ENCODE peak calls at places on chromosomes 2 and 18, in nine cellular contexts. V is small intestine, S is HCT116, K is Panc1, H is transverse colon, P is heart left ventricle, Q is mammary epithelial cell, E is right lobe of liver, R is MM.1S. L is an unnamed sample.

GRCh38 chr2:109258905-109259540 is 130.0 kb downstream of the SH3RF3 start:
- DNase-seq in V (no peak), S (no peak), K (no peak), H (no peak), P (no peak), Q (no peak), E (no peak), R (no peak), L (no peak)

GRCh38 chr2:12263730-12264129 is 453.0 kb upstream of the TRIB2 start:
- DNase-seq in V (no peak), S (no peak), K (no peak), H (no peak), P (no peak), Q (no peak), E (no peak), R (no peak), L (no peak)

GRCh38 chr2:129817175-129817574 is 162.3 kb upstream of the RAB6C start:
- DNase-seq in V (no peak), S (no peak), K (no peak), H (no peak), P (no peak), Q (no peak), E (no peak), R (no peak), L (no peak)

GRCh38 chr2:191499874-191500565 is 177.9 kb upstream of the NABP1 start:
- DNase-seq in V (no peak), S (no peak), K (no peak), H (no peak), P (no peak), Q (no peak), E (no peak), R (no peak), L (no peak)

GRCh38 chr2:217142649-217143266 is 282.9 kb upstream of the TNP1 start:
- DNase-seq in V (peak; percentile 14), S (peak; percentile 29), K (no peak), H (peak; percentile 10), P (no peak), Q (peak; percentile 17), E (no peak), R (no peak), L (no peak)

GRCh38 chr2:220334210-220334609 is 706.8 kb downstream of the SLC4A3 start:
- DNase-seq in V (no peak), S (no peak), K (no peak), H (no peak), P (no peak), Q (peak; percentile 86), E (no peak), R (no peak), L (no peak)

GRCh38 chr18:48632676-48633257 is 93.9 kb downstream of the CTIF start:
- DNase-seq in V (no peak), S (no peak), K (no peak), H (no peak), P (no peak), Q (no peak), E (no peak), R (no peak), L (no peak)

GRCh38 chr18:3250237-3251107 is 2.9 kb downstream of the MYL12A start:
- DNase-seq in V (peak; percentile 41), S (no peak), K (no peak), H (no peak), P (no peak), Q (peak; percentile 63), E (no peak), R (no peak), L (no peak)

GRCh38 chr2:111662771-111663470 is 221.1 kb downstream of the ANAPC1 start:
- DNase-seq in V (no peak), S (no peak), K (no peak), H (peak; percentile 25), P (no peak), Q (peak; percentile 75), E (no peak), R (peak; percentile 88), L (no peak)

GRCh38 chr2:86439879-86440630 is 1.1 kb upstream of the KDM3A start:
- DNase-seq in V (no peak), S (no peak), K (no peak), H (no peak), P (no peak), Q (no peak), E (no peak), R (no peak), L (no peak)

DNA sequence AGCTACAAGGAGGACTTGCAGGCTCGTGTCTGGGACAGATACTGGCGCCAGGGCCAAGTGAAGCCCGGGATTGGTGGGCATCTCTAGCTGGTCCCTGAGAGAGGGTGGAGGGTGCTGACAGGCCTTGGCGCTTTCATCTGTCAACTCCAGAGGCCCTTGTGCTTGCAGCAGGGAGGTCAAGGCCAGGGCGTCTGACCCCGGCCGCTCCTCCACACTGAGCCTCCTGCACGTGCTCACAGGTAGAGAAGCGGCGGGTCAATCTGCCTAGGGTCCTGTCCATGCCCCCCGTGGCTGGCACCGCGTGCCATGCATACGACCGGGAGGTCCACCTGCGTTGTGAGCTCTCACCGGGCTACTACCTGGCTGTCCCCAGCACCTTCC is 9.5 kb downstream of the CAPN10 start:
- DNase-seq in V (no peak), S (no peak), K (no peak), H (peak; percentile 6), P (peak; percentile 41), Q (no peak), E (peak; percentile 46), R (no peak), L (no peak)
- H3K27ac ChIP-seq in V (no peak overlapping the region), S (no peak overlapping the region), K (no peak overlapping the region), H (no peak overlapping the region), P (no peak overlapping the region), Q (no peak overlapping the region), E (no peak overlapping the region), R (no peak overlapping the region), L (no peak overlapping the region)

DNA sequence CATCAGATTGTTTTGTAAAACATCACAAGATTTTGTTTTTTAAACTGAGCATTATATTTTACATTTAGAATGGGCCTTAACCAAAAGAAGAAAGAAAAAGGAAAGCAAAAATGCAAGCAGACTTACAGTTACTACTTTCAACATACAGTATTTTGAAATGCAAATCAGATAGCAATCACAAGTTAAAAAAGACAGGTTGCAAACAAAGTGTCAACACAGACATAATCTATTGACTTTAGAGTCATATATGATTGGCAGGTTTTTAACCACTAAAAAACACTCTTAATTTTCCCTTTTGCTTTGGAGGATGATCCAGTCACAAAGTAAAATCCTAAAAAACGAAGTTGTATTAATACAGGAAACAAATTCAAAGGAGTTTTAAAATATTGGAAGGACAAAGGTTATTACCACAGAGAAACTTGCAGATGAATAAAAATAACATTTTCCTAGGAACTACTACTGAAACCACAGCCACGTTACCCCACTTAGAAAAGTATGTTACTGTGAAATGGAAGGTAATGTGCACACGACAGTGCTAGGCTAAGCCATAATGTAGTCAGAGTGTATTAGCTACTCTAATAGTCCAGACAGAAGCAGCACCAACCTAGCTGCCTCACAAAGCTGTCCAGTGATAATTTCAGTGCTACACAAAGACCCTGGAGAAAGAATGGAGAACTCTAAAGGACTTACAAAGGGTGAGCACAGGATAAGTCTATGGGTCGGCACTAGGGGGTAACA is 22.9 kb downstream of the DARS1 start:
- DNase-seq in V (no peak), S (no peak), K (no peak), H (no peak), P (no peak), Q (no peak), E (no peak), R (no peak), L (no peak)
- H3K27ac ChIP-seq in V (no peak overlapping the region), S (peak overlapping the region; percentile 79), K (no peak overlapping the region), H (peak overlapping the region; percentile 17), P (no peak overlapping the region), Q (no peak overlapping the region), E (no peak overlapping the region), R (no peak overlapping the region), L (no peak overlapping the region)

GRCh38 chr18:26650310-26651285 is 102.2 kb upstream of the KCTD1 start:
- DNase-seq in V (no peak), S (no peak), K (no peak), H (no peak), P (no peak), Q (no peak), E (no peak), R (no peak), L (no peak)

GRCh38 chr18:26652501-26652900 is 104.1 kb upstream of the KCTD1 start:
- DNase-seq in V (no peak), S (no peak), K (no peak), H (no peak), P (no peak), Q (no peak), E (no peak), R (no peak), L (no peak)

GRCh38 chr18:26648509-26649192 is 100.3 kb upstream of the KCTD1 start:
- DNase-seq in V (no peak), S (no peak), K (no peak), H (no peak), P (no peak), Q (no peak), E (no peak), R (no peak), L (no peak)

GRCh38 chr18:26646897-26647296 is 98.5 kb upstream of the KCTD1 start:
- DNase-seq in V (no peak), S (no peak), K (no peak), H (no peak), P (no peak), Q (peak; percentile 36), E (no peak), R (no peak), L (peak; percentile 27)

DNA sequence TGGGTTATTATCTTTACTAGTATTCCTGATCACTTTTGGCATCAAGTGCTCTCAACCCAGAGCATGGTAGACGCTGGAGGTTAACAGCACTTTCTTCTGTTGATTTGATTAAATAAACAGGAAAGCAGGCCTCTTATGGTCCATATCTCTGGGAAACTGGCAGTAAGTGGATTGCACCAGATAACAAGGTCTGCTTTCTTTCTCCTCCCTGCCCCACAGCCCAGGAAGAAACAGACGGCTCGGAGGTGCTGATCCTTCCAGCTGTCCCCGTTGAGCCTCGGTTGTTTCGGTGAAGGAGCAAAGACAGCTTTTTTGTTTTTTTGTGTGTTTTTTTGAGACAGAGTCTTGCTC is 100.8 kb upstream of the KCTD1 start:
- DNase-seq in V (no peak), S (no peak), K (no peak), H (no peak), P (no peak), Q (no peak), E (no peak), R (no peak), L (no peak)
- H3K27ac ChIP-seq in V (no peak overlapping the region), S (no peak overlapping the region), K (no peak overlapping the region), H (no peak overlapping the region), P (no peak overlapping the region), Q (no peak overlapping the region), E (no peak overlapping the region), R (no peak overlapping the region), L (no peak overlapping the region)

GRCh38 chr2:3116371-3116770 is 261.2 kb downstream of the EIPR1 start:
- DNase-seq in V (no peak), S (no peak), K (no peak), H (no peak), P (no peak), Q (no peak), E (peak; percentile 25), R (no peak), L (no peak)
- H3K27ac ChIP-seq in V (no peak overlapping the region), S (no peak overlapping the region), K (no peak overlapping the region), H (no peak overlapping the region), P (no peak overlapping the region), Q (no peak overlapping the region), E (no peak overlapping the region), R (no peak overlapping the region), L (no peak overlapping the region)

GRCh38 chr2:240320561-240321091 is 114.8 kb upstream of the GPC1 start:
- DNase-seq in V (no peak), S (no peak), K (no peak), H (no peak), P (no peak), Q (no peak), E (no peak), R (no peak), L (no peak)
- H3K27ac ChIP-seq in V (no peak overlapping the region), S (peak overlapping the region; percentile 10), K (no peak overlapping the region), H (no peak overlapping the region), P (no peak overlapping the region), Q (no peak overlapping the region), E (no peak overlapping the region), R (no peak overlapping the region), L (no peak overlapping the region)

GRCh38 chr2:127105656-127106456 is 1.1 kb downstream of the BIN1 start:
- DNase-seq in V (peak; percentile 47), S (no peak), K (no peak), H (peak; percentile 34), P (peak; percentile 33), Q (no peak), E (peak; percentile 53), R (no peak), L (no peak)
- H3K27ac ChIP-seq in V (no peak overlapping the region), S (peak overlapping the region; percentile 56), K (peak overlapping the region; percentile 70), H (peak overlapping the region; percentile 90), P (no peak overlapping the region), Q (no peak overlapping the region), E (peak overlapping the region; percentile 73), R (no peak overlapping the region), L (no peak overlapping the region)